ENCODE peak calls at places on chromosomes 1 and 21, in five cellular contexts. One of them, this sample, is unnamed. For H3K4me1, the result is how much of the 10 kb centered on the place peaks cover.

GRCh38 chr21:32351428-32351827 is 41.4 kb downstream of the URB1 start:
- DNase-seq in astrocyte: no peak
- DNase-seq in HCT116: no peak
- DNase-seq in IMR-90: no peak
- DNase-seq in colonic mucosa: no peak
- DNase-seq in this sample: peak

GRCh38 chr1:175314300-175314699 is 121.7 kb upstream of the KIAA0040 start:
- DNase-seq in IMR-90: no peak
- DNase-seq in astrocyte: no peak
- DNase-seq in colonic mucosa: no peak
- DNase-seq in HCT116: no peak
- DNase-seq in this sample: peak

GRCh38 chr1:218476385-218476784 is 131.2 kb downstream of the TGFB2 start:
- DNase-seq in IMR-90: peak
- DNase-seq in HCT116: no peak
- DNase-seq in colonic mucosa: no peak
- DNase-seq in astrocyte: peak
- DNase-seq in this sample: peak

GRCh38 chr21:33940164-33940563 is 24.6 kb upstream of the ATP5PO start:
- DNase-seq in astrocyte: peak
- DNase-seq in HCT116: no peak
- DNase-seq in IMR-90: peak
- DNase-seq in colonic mucosa: no peak
- DNase-seq in this sample: no peak

GRCh38 chr1:174800221-174800791 is 199.4 kb upstream of the CACYBP start:
- DNase-seq in astrocyte: no peak
- DNase-seq in HCT116: no peak
- DNase-seq in IMR-90: peak
- DNase-seq in colonic mucosa: peak
- DNase-seq in this sample: no peak

GRCh38 chr1:173405758-173406344 is 71.3 kb upstream of the PRDX6 start:
- DNase-seq in HCT116: no peak
- DNase-seq in IMR-90: peak
- DNase-seq in astrocyte: peak
- DNase-seq in colonic mucosa: no peak
- DNase-seq in this sample: peak

GRCh38 chr1:187551061-187551460 is 722.3 kb downstream of the PLA2G4A start:
- DNase-seq in HCT116: no peak
- DNase-seq in colonic mucosa: no peak
- DNase-seq in IMR-90: no peak
- DNase-seq in astrocyte: no peak
- DNase-seq in this sample: no peak

GRCh38 chr1:245240648-245241165 is 85.9 kb downstream of the KIF26B start:
- DNase-seq in astrocyte: no peak
- DNase-seq in HCT116: no peak
- DNase-seq in colonic mucosa: no peak
- DNase-seq in IMR-90: no peak
- DNase-seq in this sample: no peak

GRCh38 chr1:212754715-212755114 is 36.9 kb downstream of the NSL1 start:
- DNase-seq in IMR-90: no peak
- DNase-seq in astrocyte: no peak
- DNase-seq in colonic mucosa: no peak
- DNase-seq in HCT116: no peak
- DNase-seq in this sample: no peak

GRCh38 chr1:31951276-31951675 is 13.1 kb upstream of the PTP4A2 start:
- DNase-seq in HCT116: no peak
- DNase-seq in IMR-90: no peak
- DNase-seq in colonic mucosa: no peak
- DNase-seq in astrocyte: no peak
- DNase-seq in this sample: no peak

GRCh38 chr1:103582493-103582892 is 11.1 kb downstream of the AMY2B start:
- DNase-seq in colonic mucosa: no peak
- DNase-seq in HCT116: no peak
- DNase-seq in IMR-90: no peak
- DNase-seq in astrocyte: no peak
- DNase-seq in this sample: no peak

GRCh38 chr1:15283500-15283899 is 36.5 kb downstream of the FHAD1 start:
- DNase-seq in colonic mucosa: no peak
- DNase-seq in astrocyte: peak
- DNase-seq in HCT116: no peak
- DNase-seq in IMR-90: peak
- DNase-seq in this sample: peak

GRCh38 chr1:62050165-62050564 is 144.5 kb upstream of the L1TD1 start:
- DNase-seq in astrocyte: peak
- DNase-seq in IMR-90: no peak
- DNase-seq in colonic mucosa: no peak
- DNase-seq in HCT116: no peak
- DNase-seq in this sample: no peak

GRCh38 chr1:10638559-10639300 is 157.7 kb downstream of the CASZ1 start:
- DNase-seq in astrocyte: no peak
- DNase-seq in IMR-90: no peak
- DNase-seq in HCT116: no peak
- DNase-seq in colonic mucosa: no peak
- DNase-seq in this sample: no peak

GRCh38 chr1:222104661-222105392 is 362.9 kb upstream of the DUSP10 start:
- DNase-seq in HCT116: no peak
- DNase-seq in colonic mucosa: no peak
- DNase-seq in IMR-90: peak
- DNase-seq in astrocyte: no peak
- DNase-seq in this sample: no peak

GRCh38 chr1:203441811-203442210 is 33.8 kb upstream of the PRELP start:
- DNase-seq in astrocyte: no peak
- DNase-seq in colonic mucosa: no peak
- DNase-seq in IMR-90: no peak
- DNase-seq in HCT116: no peak
- DNase-seq in this sample: no peak

GRCh38 chr1:59601032-59601431 is 213.7 kb upstream of the HOOK1 start:
- DNase-seq in astrocyte: peak
- DNase-seq in HCT116: no peak
- DNase-seq in IMR-90: no peak
- DNase-seq in colonic mucosa: no peak
- DNase-seq in this sample: no peak

GRCh38 chr1:197285526-197286217 is 17.6 kb downstream of the CRB1 start:
- DNase-seq in HCT116: no peak
- DNase-seq in IMR-90: no peak
- DNase-seq in astrocyte: no peak
- DNase-seq in colonic mucosa: no peak
- DNase-seq in this sample: peak

GRCh38 chr1:170562644-170563338 is 30.8 kb downstream of the GORAB start:
- DNase-seq in IMR-90: peak
- DNase-seq in astrocyte: peak
- DNase-seq in HCT116: peak
- DNase-seq in colonic mucosa: peak
- DNase-seq in this sample: peak

GRCh38 chr1:207327994-207328393 is 6.5 kb downstream of the CD55 start:
- DNase-seq in HCT116: no peak
- DNase-seq in colonic mucosa: no peak
- DNase-seq in IMR-90: peak
- DNase-seq in astrocyte: peak
- DNase-seq in this sample: peak

GRCh38 chr1:41468082-41468762 is 16.3 kb downstream of the EDN2 start:
- DNase-seq in astrocyte: no peak
- DNase-seq in IMR-90: no peak
- DNase-seq in colonic mucosa: peak
- DNase-seq in HCT116: no peak
- DNase-seq in this sample: no peak

GRCh38 chr1:31839662-31840343 is 24.0 kb upstream of the SPOCD1 start:
- DNase-seq in HCT116: no peak
- DNase-seq in colonic mucosa: no peak
- DNase-seq in IMR-90: peak
- DNase-seq in astrocyte: peak
- DNase-seq in this sample: no peak

DNA sequence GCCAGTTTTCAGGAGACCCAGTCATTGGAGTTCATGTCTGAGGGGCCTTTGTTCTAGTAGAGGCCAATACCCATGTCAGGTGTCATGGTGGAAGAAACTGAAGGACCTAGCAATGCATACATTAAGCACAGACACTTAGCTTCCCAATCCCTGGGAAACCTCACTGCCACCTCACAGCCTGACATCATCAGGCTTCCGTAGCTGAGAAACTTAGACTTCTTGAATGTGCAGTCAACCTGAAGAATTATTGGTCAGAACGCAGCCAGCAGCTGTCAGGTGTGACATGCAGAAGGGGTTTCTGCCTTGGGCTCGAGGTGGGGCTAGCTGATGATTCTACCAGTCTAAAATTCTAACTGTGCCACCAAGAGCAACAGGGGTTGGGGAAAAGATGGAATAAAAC is 1.9 kb upstream of the ITPKB start:
- DNase-seq in astrocyte: no peak
- DNase-seq in colonic mucosa: no peak
- DNase-seq in HCT116: no peak
- DNase-seq in IMR-90: no peak
- DNase-seq in this sample: no peak
- TF ChIP-seq CTCF in astrocyte: no peak
- TF ChIP-seq CTCF in colonic mucosa: no peak
- TF ChIP-seq CTCF in HCT116: no peak
- TF ChIP-seq CTCF in IMR-90: no peak
- TF ChIP-seq CTCF in this sample: no peak

DNA sequence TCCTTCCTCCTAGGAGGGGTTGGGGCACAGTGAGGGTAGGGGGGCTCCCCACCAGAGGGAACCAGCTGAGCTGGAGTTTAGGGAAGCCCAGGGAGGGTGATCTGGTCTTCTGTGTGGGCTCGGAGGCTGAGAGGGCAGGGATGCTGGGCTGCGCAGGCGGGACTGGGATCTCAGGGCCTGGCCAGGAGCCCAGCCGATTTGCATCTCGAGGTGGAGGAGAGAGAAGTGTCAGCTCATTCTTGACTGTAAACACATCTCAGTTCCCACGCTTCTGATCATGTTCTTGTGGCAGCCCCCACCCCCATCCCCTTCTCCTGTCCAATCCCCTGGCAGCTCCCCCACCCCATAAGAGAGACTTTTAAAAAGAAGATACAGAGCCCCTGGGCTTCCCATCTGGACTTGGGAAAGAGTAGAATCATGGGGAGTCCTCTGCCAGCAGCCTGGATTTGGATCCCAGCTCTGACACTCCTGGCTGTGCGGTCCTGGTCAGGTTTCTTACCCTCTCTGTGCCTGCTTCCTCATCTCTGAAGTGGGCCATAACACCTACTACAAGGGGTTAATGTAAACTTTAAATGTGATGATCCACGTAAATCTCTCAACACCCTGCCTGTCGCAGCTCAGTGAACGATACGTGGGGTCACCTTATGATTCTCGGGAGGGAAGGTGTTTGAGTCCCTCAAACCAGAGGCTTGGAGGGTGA is 6.7 kb downstream of the PEAR1 start:
- DNase-seq in IMR-90: peak
- DNase-seq in astrocyte: peak
- DNase-seq in colonic mucosa: no peak
- DNase-seq in HCT116: no peak
- DNase-seq in this sample: no peak
- H3K4me1 ChIP-seq in IMR-90: under half
- H3K4me1 ChIP-seq in astrocyte: half or more
- H3K4me1 ChIP-seq in colonic mucosa: under half
- H3K4me1 ChIP-seq in HCT116: under half
- H3K4me1 ChIP-seq in this sample: under half

GRCh38 chr1:101820080-101820479 is 176.6 kb downstream of the OLFM3 start:
- DNase-seq in HCT116: peak
- DNase-seq in astrocyte: no peak
- DNase-seq in colonic mucosa: no peak
- DNase-seq in IMR-90: peak
- DNase-seq in this sample: no peak
- TF ChIP-seq CTCF in HCT116: no peak
- TF ChIP-seq CTCF in astrocyte: peak
- TF ChIP-seq CTCF in colonic mucosa: peak
- TF ChIP-seq CTCF in IMR-90: peak
- TF ChIP-seq CTCF in this sample: peak

GRCh38 chr1:6384962-6385672 is 8.4 kb downstream of the ACOT7 start:
- DNase-seq in IMR-90: no peak
- DNase-seq in colonic mucosa: no peak
- DNase-seq in HCT116: no peak
- DNase-seq in astrocyte: no peak
- DNase-seq in this sample: no peak

GRCh38 chr1:6380037-6380436 is 13.5 kb downstream of the ACOT7 start:
- DNase-seq in HCT116: no peak
- DNase-seq in colonic mucosa: no peak
- DNase-seq in IMR-90: no peak
- DNase-seq in astrocyte: no peak
- DNase-seq in this sample: no peak

GRCh38 chr1:6385673-6386191 is 7.8 kb downstream of the ACOT7 start:
- DNase-seq in astrocyte: peak
- DNase-seq in colonic mucosa: peak
- DNase-seq in HCT116: peak
- DNase-seq in IMR-90: peak
- DNase-seq in this sample: peak

GRCh38 chr1:6386371-6386949 is 7.1 kb downstream of the ACOT7 start:
- DNase-seq in HCT116: peak
- DNase-seq in IMR-90: peak
- DNase-seq in astrocyte: peak
- DNase-seq in colonic mucosa: no peak
- DNase-seq in this sample: peak

DNA sequence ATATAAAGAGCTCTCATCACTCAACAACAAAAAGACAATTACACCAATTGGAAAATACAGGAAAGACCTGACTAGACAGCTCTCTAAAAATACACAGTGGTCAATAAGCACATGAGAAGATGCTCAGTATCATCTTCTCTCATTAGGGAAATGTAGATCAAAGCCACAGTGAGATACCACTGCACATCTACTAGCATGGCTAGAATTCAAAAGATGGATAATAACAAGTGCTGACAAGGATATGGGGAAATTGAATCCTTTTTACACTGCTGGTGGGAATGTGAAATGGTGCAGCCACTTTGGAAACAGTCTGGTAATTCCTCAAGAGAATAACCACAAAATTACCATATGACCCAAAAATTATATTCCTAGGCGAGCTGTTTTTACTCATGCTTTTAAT is 9.4 kb downstream of the ACOT7 start:
- DNase-seq in colonic mucosa: no peak
- DNase-seq in HCT116: no peak
- DNase-seq in IMR-90: no peak
- DNase-seq in astrocyte: no peak
- DNase-seq in this sample: no peak
- H3K4me1 ChIP-seq in colonic mucosa: under half
- H3K4me1 ChIP-seq in HCT116: under half
- H3K4me1 ChIP-seq in IMR-90: under half
- H3K4me1 ChIP-seq in astrocyte: under half
- H3K4me1 ChIP-seq in this sample: under half

GRCh38 chr1:71828431-71829012 is 453.8 kb downstream of the NEGR1 start:
- DNase-seq in HCT116: no peak
- DNase-seq in IMR-90: no peak
- DNase-seq in colonic mucosa: peak
- DNase-seq in astrocyte: no peak
- DNase-seq in this sample: no peak
- TF ChIP-seq CTCF in HCT116: no peak
- TF ChIP-seq CTCF in IMR-90: no peak
- TF ChIP-seq CTCF in colonic mucosa: no peak
- TF ChIP-seq CTCF in astrocyte: no peak
- TF ChIP-seq CTCF in this sample: no peak